ENCODE peak calls at places on chromosomes 12 and 14, in six cellular contexts. Z, H, S, U, D and B are unnamed samples.

GRCh38 chr12:57864811-57865751 is 18.6 kb upstream of the CTDSP2 start:
- DNase-seq in Z (no peak), H (no peak), S (no peak), U (peak), D (no peak), B (no peak)

GRCh38 chr14:91018465-91018864 is 42.0 kb downstream of the RPS6KA5 start:
- DNase-seq in Z (no peak), H (no peak), S (no peak), U (no peak), D (no peak), B (no peak)

GRCh38 chr14:29608861-29609260 is 318.8 kb downstream of the PRKD1 start:
- DNase-seq in Z (no peak), H (peak), S (no peak), U (no peak), D (no peak), B (peak)

GRCh38 chr12:79452906-79453305 is 237.9 kb downstream of the PAWR start:
- DNase-seq in Z (no peak), H (no peak), S (no peak), U (peak), D (no peak), B (no peak)

GRCh38 chr14:72613975-72614319 is 280.0 kb downstream of the DPF3 start:
- DNase-seq in Z (no peak), H (no peak), S (no peak), U (no peak), D (no peak), B (no peak)

GRCh38 chr14:99579903-99580570 is 24.0 kb downstream of the CCDC85C start:
- DNase-seq in Z (no peak), H (no peak), S (no peak), U (peak), D (no peak), B (no peak)

GRCh38 chr14:82009076-82009475 is 475.4 kb upstream of the SEL1L start:
- DNase-seq in Z (no peak), H (no peak), S (no peak), U (no peak), D (no peak), B (no peak)

GRCh38 chr12:71335668-71336257 is 103.8 kb upstream of the LGR5 start:
- DNase-seq in Z (no peak), H (no peak), S (no peak), U (no peak), D (no peak), B (no peak)

GRCh38 chr14:54665938-54666337 is 99.0 kb downstream of the SAMD4A start:
- DNase-seq in Z (no peak), H (no peak), S (no peak), U (no peak), D (no peak), B (no peak)

GRCh38 chr12:1670815-1671268 is 20.0 kb upstream of the ADIPOR2 start:
- DNase-seq in Z (no peak), H (no peak), S (no peak), U (no peak), D (no peak), B (no peak)

GRCh38 chr14:100107236-100107635 is 42.0 kb downstream of the EVL start:
- DNase-seq in Z (no peak), H (no peak), S (no peak), U (no peak), D (no peak), B (no peak)

GRCh38 chr14:35196571-35196970 is 74.2 kb downstream of the PRORP start:
- DNase-seq in Z (no peak), H (no peak), S (no peak), U (peak), D (no peak), B (no peak)

GRCh38 chr14:54337314-54337713 is 59.5 kb upstream of the CDKN3 start:
- DNase-seq in Z (no peak), H (no peak), S (no peak), U (no peak), D (no peak), B (no peak)

GRCh38 chr14:73237219-73237785 is at the start of gene PAPLN:
- DNase-seq in Z (no peak), H (no peak), S (no peak), U (peak), D (no peak), B (no peak)